ENCODE peak calls at places on chromosomes 4 and X, in six cellular contexts. B is tibial nerve, X is NB4, F is cardiac fibroblast, S is AG04449, J is mesothelial cell of epicardium. D is an unnamed sample.
A peak's percentile ranks its signal among the peaks of the same experiment; 100 is the strongest.

GRCh38 chr4:17657849-17658248 is 43.4 kb downstream of the MED28 start:
- DNase-seq in B (no peak), X (no peak), F (no peak), S (no peak), J (no peak), D (no peak)

GRCh38 chr4:53767503-53767902 is 176.2 kb upstream of the LNX1 start:
- DNase-seq in B (no peak), X (no peak), F (peak; percentile 88), S (no peak), J (no peak), D (no peak)

GRCh38 chr4:78325244-78326187 is 226.1 kb upstream of the ANXA3 start:
- DNase-seq in B (no peak), X (no peak), F (no peak), S (no peak), J (no peak), D (no peak)

GRCh38 chrX:66074920-66075879 is 35.3 kb upstream of the VSIG4 start:
- DNase-seq in B (peak; percentile 8), X (peak; percentile 91), F (no peak), S (no peak), J (no peak), D (no peak)

GRCh38 chr4:41866799-41867677 is 68.2 kb upstream of the TMEM33 start:
- DNase-seq in B (no peak), X (no peak), F (no peak), S (no peak), J (no peak), D (peak; percentile 40)

GRCh38 chr4:78155616-78156105 is 98.5 kb downstream of the FRAS1 start:
- DNase-seq in B (no peak), X (no peak), F (peak; percentile 42), S (no peak), J (no peak), D (no peak)

GRCh38 chrX:22124098-22124497 is 92.0 kb downstream of the PHEX start:
- DNase-seq in B (no peak), X (no peak), F (no peak), S (no peak), J (no peak), D (no peak)

GRCh38 chr4:138911903-138912713 is 103.5 kb upstream of the NOCT start:
- DNase-seq in B (no peak), X (no peak), F (no peak), S (no peak), J (no peak), D (no peak)

GRCh38 chr4:101104264-101105052 is 242.9 kb downstream of the PPP3CA start:
- DNase-seq in B (no peak), X (peak; percentile 25), F (peak; percentile 10), S (no peak), J (no peak), D (no peak)

GRCh38 chr4:10061650-10062415 is 40.5 kb upstream of the SLC2A9 start:
- DNase-seq in B (no peak), X (no peak), F (no peak), S (no peak), J (no peak), D (no peak)

GRCh38 chr4:131063878-131064277 is 1967.9 kb downstream of the C4orf33 start:
- DNase-seq in B (no peak), X (no peak), F (no peak), S (no peak), J (no peak), D (no peak)

GRCh38 chrX:56233682-56234081 is 1.5 kb downstream of the KLF8 start:
- DNase-seq in B (peak; percentile 52), X (no peak), F (peak; percentile 5), S (no peak), J (no peak), D (peak; percentile 6)

GRCh38 chr4:138540056-138540800 is 298.1 kb upstream of the SLC7A11 start:
- DNase-seq in B (no peak), X (no peak), F (no peak), S (peak; percentile 4), J (no peak), D (no peak)

GRCh38 chr4:52661966-52662705 is 3.0 kb upstream of the USP46 start:
- DNase-seq in B (no peak), X (no peak), F (peak; percentile 24), S (no peak), J (no peak), D (no peak)

GRCh38 chr4:102453827-102454226 is 47.3 kb upstream of the NFKB1 start:
- DNase-seq in B (no peak), X (no peak), F (no peak), S (no peak), J (no peak), D (no peak)

GRCh38 chr4:139666735-139667266 is 1.2 kb downstream of the MGST2 start:
- DNase-seq in B (peak; percentile 26), X (peak; percentile 42), F (peak; percentile 72), S (no peak), J (no peak), D (peak; percentile 37)

GRCh38 chr4:145130788-145131398 is 32.8 kb downstream of the ABCE1 start:
- DNase-seq in B (no peak), X (peak; percentile 6), F (peak; percentile 77), S (peak; percentile 94), J (no peak), D (no peak)

GRCh38 chr4:3210467-3210866 is 38.5 kb upstream of the MSANTD1 start:
- DNase-seq in B (no peak), X (no peak), F (no peak), S (no peak), J (no peak), D (no peak)

GRCh38 chrX:17047224-17047623 is 100.8 kb downstream of the REPS2 start:
- DNase-seq in B (no peak), X (no peak), F (no peak), S (no peak), J (no peak), D (no peak)

GRCh38 chr4:106690487-106690886 is 321.9 kb upstream of the GIMD1 start:
- DNase-seq in B (no peak), X (peak; percentile 86), F (no peak), S (peak; percentile 23), J (no peak), D (no peak)

GRCh38 chrX:137342969-137343368 is 223.0 kb upstream of the ZIC3 start:
- DNase-seq in B (no peak), X (no peak), F (no peak), S (no peak), J (no peak), D (no peak)
- TF ChIP-seq CTCF in B (no peak), X (no peak), F (no peak), S (no peak), J (no peak), D (no peak)

GRCh38 chrX:40150503-40150902 is 52.7 kb upstream of the BCOR start:
- DNase-seq in B (no peak), X (peak; percentile 82), F (no peak), S (no peak), J (no peak), D (no peak)
- TF ChIP-seq CTCF in B (no peak), X (no peak), F (no peak), S (no peak), J (no peak), D (no peak)

DNA sequence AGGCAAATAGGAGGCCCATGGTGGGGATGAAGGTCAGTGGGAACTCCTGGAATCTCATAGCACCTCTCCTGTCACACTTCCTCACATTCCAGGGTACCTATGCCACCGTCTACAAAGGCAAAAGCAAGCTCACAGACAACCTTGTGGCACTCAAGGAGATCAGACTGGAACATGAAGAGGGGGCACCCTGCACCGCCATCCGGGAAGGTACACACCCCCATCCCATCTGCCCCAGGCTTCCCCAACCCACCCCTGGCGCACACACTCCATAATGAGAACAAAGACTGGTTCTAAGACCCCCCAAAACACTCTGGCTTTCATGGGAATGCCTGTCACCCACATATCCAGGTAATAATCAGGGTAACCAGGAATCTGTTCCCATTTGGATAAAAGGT is 6.4 kb downstream of the CDK16 start:
- DNase-seq in B (no peak), X (no peak), F (no peak), S (no peak), J (no peak), D (no peak)
- TF ChIP-seq CTCF in B (no peak), X (no peak), F (no peak), S (no peak), J (no peak), D (no peak)

GRCh38 chr4:182645511-182645910 is 271.7 kb downstream of the DCTD start:
- DNase-seq in B (no peak), X (no peak), F (peak; percentile 20), S (no peak), J (no peak), D (no peak)
- TF ChIP-seq CTCF in B (no peak), X (no peak), F (no peak), S (no peak), J (no peak), D (no peak)

GRCh38 chr4:186948361-186949291 is 225.0 kb upstream of the FAT1 start:
- DNase-seq in B (no peak), X (peak; percentile 14), F (no peak), S (no peak), J (no peak), D (peak; percentile 61)
- TF ChIP-seq CTCF in B (no peak), X (peak; percentile 23), F (peak; percentile 39), S (peak; percentile 66), J (peak; percentile 35), D (peak; percentile 68)

GRCh38 chrX:126141014-126141413 is 25.1 kb downstream of the DCAF12L2 start:
- DNase-seq in B (no peak), X (no peak), F (no peak), S (no peak), J (no peak), D (no peak)

GRCh38 chrX:126137899-126138298 is 28.2 kb downstream of the DCAF12L2 start:
- DNase-seq in B (no peak), X (peak; percentile 22), F (no peak), S (no peak), J (no peak), D (no peak)
- TF ChIP-seq CTCF in B (no peak), X (peak; percentile 51), F (no peak), S (no peak), J (no peak), D (peak; percentile 12)

D was measured in nephron progenitor cell.